ENCODE peak calls at places on chromosomes 2 and 18, in six cellular contexts. V is pancreas, R is IMR-90, S is right atrium auricular region, F is fibroblast of lung, N is heart left ventricle. U is an unnamed sample.

GRCh38 chr18:22550366-22550765 is 132.7 kb upstream of the CTAGE1 start:
- DNase-seq in F (peak; percentile 64), R (peak; percentile 56), V (no peak), N (no peak), S (no peak), U (no peak)

GRCh38 chr2:109185801-109186570 is 57.0 kb downstream of the SH3RF3 start:
- DNase-seq in N (peak; percentile 63), F (peak; percentile 81), R (peak; percentile 85), V (no peak), S (no peak), U (no peak)

GRCh38 chr2:174827371-174828369 is 63.4 kb upstream of the CHRNA1 start:
- DNase-seq in N (no peak), F (peak; percentile 61), R (peak; percentile 49), V (no peak), S (no peak), U (no peak)

GRCh38 chr2:216985658-216986141 is 125.8 kb upstream of the TNP1 start:
- DNase-seq in F (peak; percentile 8), S (no peak), V (no peak), R (no peak), N (no peak), U (no peak)

GRCh38 chr2:72859831-72860262 is 27.4 kb upstream of the SPR start:
- DNase-seq in R (peak; percentile 52), N (peak; percentile 57), V (peak; percentile 64), S (no peak), F (peak; percentile 38), U (peak; percentile 49)

GRCh38 chr18:23943903-23944624 is 70.5 kb upstream of the TTC39C start:
- DNase-seq in R (peak; percentile 90), S (no peak), V (no peak), F (peak; percentile 89), N (no peak), U (no peak)

GRCh38 chr2:30296496-30296895 is 65.2 kb downstream of the LBH start:
- DNase-seq in S (no peak), V (no peak), N (no peak), F (no peak), R (no peak), U (no peak)

GRCh38 chr2:206452750-206453149 is 9.4 kb downstream of the ADAM23 start:
- DNase-seq in V (no peak), S (no peak), R (peak; percentile 43), N (peak; percentile 39), F (no peak), U (no peak)

GRCh38 chr2:223846524-223846923 is 9.1 kb upstream of the AP1S3 start:
- DNase-seq in F (peak; percentile 93), R (peak; percentile 93), N (no peak), V (no peak), S (no peak), U (no peak)

GRCh38 chr2:217538719-217539118 is 464.1 kb downstream of the TNS1 start:
- DNase-seq in S (no peak), V (no peak), F (peak; percentile 44), R (no peak), N (no peak), U (no peak)

GRCh38 chr2:41378420-41378819 is 669.4 kb upstream of the PKDCC start:
- DNase-seq in S (no peak), F (no peak), N (no peak), R (no peak), V (no peak), U (no peak)

GRCh38 chr2:56185582-56186046 is 1.8 kb downstream of the CCDC85A start:
- DNase-seq in N (peak; percentile 39), R (no peak), S (peak; percentile 65), V (no peak), F (peak; percentile 59), U (no peak)

GRCh38 chr2:237774811-237775553 is 23.6 kb upstream of the RBM44 start:
- DNase-seq in S (no peak), V (peak; percentile 49), N (no peak), R (peak; percentile 50), F (peak; percentile 34), U (peak; percentile 21)

GRCh38 chr18:26792661-26793060 is 72.8 kb downstream of the AQP4 start:
- DNase-seq in F (peak; percentile 83), S (no peak), R (peak; percentile 17), N (no peak), V (no peak), U (no peak)

GRCh38 chr18:76384114-76384790 is 110.8 kb downstream of the ZNF516 start:
- DNase-seq in F (no peak), N (peak; percentile 5), V (no peak), R (no peak), S (no peak), U (no peak)

GRCh38 chr18:48953096-48953706 is 2.4 kb upstream of the SMAD7 start:
- DNase-seq in R (no peak), N (no peak), V (no peak), S (no peak), F (no peak), U (no peak)

GRCh38 chr2:68423966-68424650 is 43.0 kb downstream of the FBXO48 start:
- DNase-seq in R (no peak), F (no peak), V (no peak), S (no peak), N (no peak), U (no peak)

GRCh38 chr2:238107525-238108422 is 7.6 kb downstream of the ESPNL start:
- DNase-seq in F (no peak), V (peak; percentile 6), S (no peak), R (no peak), N (peak; percentile 9), U (peak; percentile 34)

GRCh38 chr18:58911766-58912165 is 47.1 kb downstream of the ZNF532 start:
- DNase-seq in S (no peak), F (no peak), R (peak; percentile 34), V (no peak), N (peak; percentile 37), U (no peak)
- H3K4me1 ChIP-seq in S (peaks cover 57% of the 10 kb centered on the region), F (peaks cover 19% of the 10 kb centered on the region), R (peaks cover 16% of the 10 kb centered on the region), V (peaks cover 6% of the 10 kb centered on the region), N (peaks cover 57% of the 10 kb centered on the region), U (peaks cover 12% of the 10 kb centered on the region)

GRCh38 chr2:144481666-144482065 is 38.3 kb downstream of the ZEB2 start:
- DNase-seq in V (no peak), R (no peak), N (no peak), F (no peak), S (no peak), U (no peak)

GRCh38 chr2:144480257-144480656 is 39.7 kb downstream of the ZEB2 start:
- DNase-seq in N (no peak), S (no peak), F (peak; percentile 71), V (no peak), R (peak; percentile 58), U (no peak)

GRCh38 chr2:144481109-144481508 is 38.8 kb downstream of the ZEB2 start:
- DNase-seq in V (no peak), F (no peak), N (no peak), R (no peak), S (no peak), U (no peak)

GRCh38 chr2:144479659-144480058 is 40.3 kb downstream of the ZEB2 start:
- DNase-seq in N (no peak), F (no peak), R (no peak), V (no peak), S (no peak), U (no peak)

GRCh38 chr2:144484201-144484948 is 35.5 kb downstream of the ZEB2 start:
- DNase-seq in N (no peak), S (no peak), V (no peak), F (no peak), R (no peak), U (no peak)
- H3K4me1 ChIP-seq in N (peaks cover 92% of the 10 kb centered on the region), S (peaks cover 86% of the 10 kb centered on the region), V (no peaks in the 10 kb centered on the region), F (peaks cover 12% of the 10 kb centered on the region), R (peaks cover 6% of the 10 kb centered on the region), U (no peaks in the 10 kb centered on the region)

GRCh38 chr2:38446972-38447561 is 70.0 kb upstream of the ATL2 start:
- DNase-seq in S (no peak), V (no peak), R (no peak), N (no peak), F (no peak), U (no peak)

GRCh38 chr2:38444247-38444646 is 67.2 kb upstream of the ATL2 start:
- DNase-seq in F (peak; percentile 80), S (no peak), N (no peak), V (no peak), R (peak; percentile 43), U (no peak)

GRCh38 chr2:38443021-38443541 is 66.0 kb upstream of the ATL2 start:
- DNase-seq in S (no peak), R (no peak), F (peak; percentile 87), N (no peak), V (no peak), U (no peak)

GRCh38 chr2:38448692-38449405 is 71.8 kb upstream of the ATL2 start:
- DNase-seq in N (no peak), S (no peak), F (no peak), V (no peak), R (no peak), U (no peak)

GRCh38 chr2:38446418-38446817 is 69.3 kb upstream of the ATL2 start:
- DNase-seq in V (no peak), N (no peak), S (no peak), R (no peak), F (no peak), U (no peak)
- H3K4me1 ChIP-seq in V (no peaks in the 10 kb centered on the region), N (peaks cover 12% of the 10 kb centered on the region), S (peaks cover 12% of the 10 kb centered on the region), R (peaks cover 4% of the 10 kb centered on the region), F (no peaks in the 10 kb centered on the region), U (no peaks in the 10 kb centered on the region)

GRCh38 chr2:128304715-128305554 is 13.7 kb downstream of the HS6ST1 start:
- DNase-seq in V (peak; percentile 79), R (peak; percentile 98), S (peak; percentile 80), F (peak; percentile 95), N (peak; percentile 72), U (no peak)

GRCh38 chr2:128307595-128307994 is 11.1 kb downstream of the HS6ST1 start:
- DNase-seq in S (no peak), V (peak; percentile 1), R (no peak), N (no peak), F (no peak), U (no peak)

GRCh38 chr2:128305555-128306080 is 13.1 kb downstream of the HS6ST1 start:
- DNase-seq in N (no peak), V (no peak), S (no peak), F (peak; percentile 45), R (peak; percentile 75), U (no peak)

GRCh38 chr2:128306931-128307460 is 11.7 kb downstream of the HS6ST1 start:
- DNase-seq in V (peak; percentile 3), R (no peak), F (no peak), S (no peak), N (no peak), U (no peak)

GRCh38 chr2:128306081-128306930 is 12.4 kb downstream of the HS6ST1 start:
- DNase-seq in V (peak; percentile 59), S (no peak), N (no peak), F (peak; percentile 97), R (peak; percentile 100), U (no peak)
- H3K4me1 ChIP-seq in V (peaks cover 46% of the 10 kb centered on the region), S (peaks cover 70% of the 10 kb centered on the region), N (peaks cover 70% of the 10 kb centered on the region), F (peaks cover 39% of the 10 kb centered on the region), R (peaks cover 81% of the 10 kb centered on the region), U (no peaks in the 10 kb centered on the region)

GRCh38 chr2:11071939-11072338 is 83.3 kb upstream of the SLC66A3 start:
- DNase-seq in V (no peak), N (no peak), F (no peak), S (no peak), R (no peak), U (no peak)
- H3K4me1 ChIP-seq in V (no peaks in the 10 kb centered on the region), N (no peaks in the 10 kb centered on the region), F (no peaks in the 10 kb centered on the region), S (no peaks in the 10 kb centered on the region), R (peaks cover 12% of the 10 kb centered on the region), U (peaks cover 24% of the 10 kb centered on the region)